ENCODE peak calls at places on chromosomes 4 and X, in four cellular contexts. R is uterus, F is body of pancreas, I is brain microvascular endothelial cell. K is an unnamed sample. For H3K36me3, the result is how much of the 10 kb centered on the place peaks cover.

GRCh38 chr4:95572304-95572991 is 23.7 kb upstream of the UNC5C start:
- DNase-seq in R (no peak), F (peak), I (peak), K (peak)

GRCh38 chrX:78979789-78980464 is 34.7 kb downstream of the P2RY10 start:
- DNase-seq in R (no peak), F (no peak), I (peak), K (peak)

GRCh38 chr4:159296061-159296460 is 193.2 kb downstream of the RAPGEF2 start:
- DNase-seq in R (no peak), F (no peak), I (no peak), K (peak)

GRCh38 chr4:38663801-38664703 is at the start of gene KLF3:
- DNase-seq in R (peak), F (peak), I (peak), K (peak)

GRCh38 chr4:140298001-140298400 is 75.4 kb upstream of the SCOC start:
- DNase-seq in R (no peak), F (no peak), I (no peak), K (no peak)

GRCh38 chr4:38310446-38311043 is 350.3 kb downstream of the PTTG2 start:
- DNase-seq in R (no peak), F (no peak), I (no peak), K (no peak)

GRCh38 chrX:13688384-13688771 is 550 bp upstream of the RAB9A start:
- DNase-seq in R (no peak), F (no peak), I (no peak), K (peak)

GRCh38 chrX:105483011-105483410 is 262.5 kb upstream of the TEX13A start:
- DNase-seq in R (no peak), F (no peak), I (peak), K (peak)

GRCh38 chr4:13656569-13656988 is 29.1 kb upstream of the BOD1L1 start:
- DNase-seq in R (peak), F (peak), I (peak), K (peak)

GRCh38 chrX:22220941-22221340 is 51.8 kb upstream of the CBLL2 start:
- DNase-seq in R (no peak), F (no peak), I (peak), K (peak)

GRCh38 chrX:64642482-64642881 is 247.2 kb upstream of the MTMR8 start:
- DNase-seq in R (no peak), F (no peak), I (no peak), K (no peak)

GRCh38 chr4:118180776-118181175 is 146.5 kb downstream of the NDST3 start:
- DNase-seq in R (no peak), F (no peak), I (no peak), K (peak)

GRCh38 chrX:47651043-47651905 is 911 bp upstream of the ELK1 start:
- DNase-seq in R (no peak), F (no peak), I (no peak), K (no peak)

GRCh38 chrX:38968817-38969216 is 167.6 kb downstream of the MID1IP1 start:
- DNase-seq in R (no peak), F (no peak), I (no peak), K (no peak)

GRCh38 chrX:100407147-100407783 is 2.8 kb downstream of the PCDH19 start:
- DNase-seq in R (no peak), F (no peak), I (no peak), K (no peak)

GRCh38 chr4:183186803-183187202 is 87.7 kb downstream of the WWC2 start:
- DNase-seq in R (no peak), F (no peak), I (no peak), K (no peak)

GRCh38 chr4:173448919-173449641 is 50.2 kb upstream of the SCRG1 start:
- DNase-seq in R (no peak), F (no peak), I (no peak), K (no peak)

GRCh38 chrX:12672362-12673106 is 118.7 kb upstream of the PRPS2 start:
- DNase-seq in R (no peak), F (no peak), I (no peak), K (peak)

GRCh38 chr4:158259955-158260575 is 49.8 kb downstream of the TMEM144 start:
- DNase-seq in R (no peak), F (no peak), I (no peak), K (peak)

GRCh38 chrX:150643271-150643670 is 49.9 kb upstream of the MTMR1 start:
- DNase-seq in R (no peak), F (no peak), I (no peak), K (peak)

GRCh38 chrX:66028936-66029335 is 10.9 kb downstream of the VSIG4 start:
- DNase-seq in R (no peak), F (no peak), I (no peak), K (no peak)

GRCh38 chrX:110561036-110561435 is 202.4 kb downstream of the RTL9 start:
- DNase-seq in R (no peak), F (no peak), I (no peak), K (no peak)

GRCh38 chrX:31287861-31288260 is 216.0 kb upstream of the FTHL17 start:
- DNase-seq in R (no peak), F (no peak), I (no peak), K (no peak)

GRCh38 chr4:168886361-168886760 is 123.7 kb downstream of the CBR4 start:
- DNase-seq in R (no peak), F (no peak), I (peak), K (peak)

GRCh38 chr4:106062452-106062875 is 167.2 kb downstream of the NPNT start:
- DNase-seq in R (no peak), F (no peak), I (peak), K (peak)

GRCh38 chr4:30380404-30380998 is 339.7 kb upstream of the PCDH7 start:
- DNase-seq in R (no peak), F (peak), I (peak), K (peak)

GRCh38 chr4:60884545-60884944 is 315.6 kb upstream of the ADGRL3 start:
- DNase-seq in R (no peak), F (no peak), I (peak), K (no peak)

GRCh38 chrX:48956728-48957414 is 536 bp downstream of the OTUD5 start:
- DNase-seq in R (peak), F (no peak), I (no peak), K (no peak)

GRCh38 chr4:139715721-139716391 is 50.2 kb downstream of the MGST2 start:
- DNase-seq in R (no peak), F (no peak), I (peak), K (peak)

GRCh38 chr4:146342600-146343192 is 128.4 kb downstream of the REELD1 start:
- DNase-seq in R (no peak), F (peak), I (peak), K (peak)

GRCh38 chr4:57102050-57102564 is 8.1 kb downstream of the IGFBP7 start:
- DNase-seq in R (peak), F (peak), I (peak), K (peak)

GRCh38 chr4:177008071-177008835 is 215.5 kb upstream of the VEGFC start:
- DNase-seq in R (no peak), F (no peak), I (peak), K (peak)

GRCh38 chrX:79728421-79728820 is 286.1 kb upstream of the TBX22 start:
- DNase-seq in R (no peak), F (no peak), I (no peak), K (no peak)

GRCh38 chrX:129798888-129799287 is 19.1 kb downstream of the SASH3 start:
- DNase-seq in R (no peak), F (no peak), I (no peak), K (peak)

GRCh38 chrX:47218920-47219815 is 687 bp downstream of the CDK16 start:
- DNase-seq in R (peak), F (peak), I (no peak), K (no peak)

GRCh38 chr4:147096667-147097604 is 151.3 kb upstream of the TTC29 start:
- DNase-seq in R (no peak), F (no peak), I (no peak), K (peak)

GRCh38 chrX:9535101-9535500 is 70.2 kb downstream of the TBL1X start:
- DNase-seq in R (no peak), F (no peak), I (no peak), K (no peak)

GRCh38 chrX:123425904-123426303 is 241.8 kb downstream of the GRIA3 start:
- DNase-seq in R (peak), F (no peak), I (no peak), K (peak)

GRCh38 chr4:177006331-177006730 is 213.6 kb upstream of the VEGFC start:
- DNase-seq in R (no peak), F (no peak), I (no peak), K (no peak)

GRCh38 chr4:126354784-126355183 is 1040.0 kb downstream of the FAT4 start:
- DNase-seq in R (no peak), F (no peak), I (no peak), K (peak)
- H3K36me3 ChIP-seq in R (under half), F (under half), I (under half), K (under half)

DNA sequence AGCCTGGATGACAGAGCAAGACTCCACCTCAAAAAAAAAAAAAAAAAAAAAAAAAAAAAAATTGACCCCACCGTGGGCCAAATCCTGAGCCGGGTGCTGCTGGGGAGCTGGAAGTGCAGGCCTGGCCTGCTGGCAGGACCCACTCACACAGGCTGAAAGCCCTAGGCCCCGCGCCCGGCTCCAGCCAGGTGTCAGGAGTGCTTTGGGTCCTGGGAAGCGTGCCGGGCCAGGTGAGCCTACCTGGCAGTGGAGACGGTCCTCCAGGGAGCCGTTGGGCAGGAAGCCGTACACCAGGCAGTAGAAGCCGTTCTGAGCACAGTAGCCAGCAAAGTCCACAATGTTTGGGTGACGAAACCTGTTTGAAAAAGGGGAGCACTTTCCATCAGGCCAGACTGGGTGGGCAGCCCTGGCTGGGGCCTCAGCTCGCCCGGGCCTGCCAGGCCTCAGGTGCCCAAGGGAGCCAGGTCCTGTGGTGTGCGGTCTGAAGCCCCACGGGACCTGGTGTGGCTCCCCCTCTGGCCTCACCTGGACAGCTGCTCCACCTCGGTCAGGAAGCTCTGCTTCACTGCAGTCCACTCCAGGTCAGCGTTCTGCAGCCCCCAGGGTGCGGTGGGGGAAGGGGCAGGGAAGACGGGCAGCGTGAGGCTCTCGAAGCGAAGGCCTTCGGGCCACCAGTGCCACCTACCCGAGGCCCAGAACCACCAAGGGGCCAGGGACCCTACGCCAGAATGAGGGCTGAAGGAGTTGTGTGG is 1.8 kb downstream of the IRAK1 start:
- DNase-seq in R (no peak), F (no peak), I (no peak), K (no peak)
- H3K4me3 ChIP-seq in R (no peak), F (no peak), I (peak), K (no peak)

GRCh38 chr4:91631335-91631734 is 672.4 kb upstream of the GRID2 start:
- DNase-seq in R (no peak), F (no peak), I (no peak), K (no peak)
- TF ChIP-seq CTCF in R (no peak), F (no peak), I (no peak), K (no peak)

DNA sequence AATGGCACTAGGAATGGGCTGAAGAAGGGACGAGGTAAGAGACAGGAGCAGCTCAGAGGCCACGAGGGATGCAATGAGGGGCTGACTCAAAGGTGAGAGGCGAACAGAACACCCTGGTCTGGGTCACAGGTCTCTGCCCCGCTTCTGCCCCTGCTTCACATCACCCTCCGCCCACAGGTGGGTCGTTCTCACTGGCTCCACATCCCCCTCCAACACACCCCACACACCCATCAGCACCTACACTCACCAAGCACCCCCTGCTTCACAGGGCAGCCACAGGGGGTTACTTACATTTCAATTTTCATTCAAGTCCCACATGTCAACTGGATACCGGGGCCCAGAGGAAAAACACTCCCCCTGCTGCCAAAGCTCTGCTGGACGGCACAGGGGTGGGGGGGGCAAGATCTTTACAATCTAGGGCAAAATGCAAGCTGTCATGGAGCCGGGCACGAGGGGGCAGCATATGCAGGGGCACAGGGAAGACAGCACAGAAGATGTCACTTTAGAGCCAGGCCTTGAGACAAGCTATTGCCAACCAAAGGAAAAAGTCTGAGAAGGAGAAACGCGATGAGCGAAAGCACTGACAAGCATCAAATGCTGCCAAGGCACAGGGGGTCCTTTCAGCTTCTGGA is 94.1 kb downstream of the AFAP1 start:
- DNase-seq in R (no peak), F (no peak), I (no peak), K (no peak)
- H3K36me3 ChIP-seq in R (under half), F (under half), I (under half), K (under half)

DNA sequence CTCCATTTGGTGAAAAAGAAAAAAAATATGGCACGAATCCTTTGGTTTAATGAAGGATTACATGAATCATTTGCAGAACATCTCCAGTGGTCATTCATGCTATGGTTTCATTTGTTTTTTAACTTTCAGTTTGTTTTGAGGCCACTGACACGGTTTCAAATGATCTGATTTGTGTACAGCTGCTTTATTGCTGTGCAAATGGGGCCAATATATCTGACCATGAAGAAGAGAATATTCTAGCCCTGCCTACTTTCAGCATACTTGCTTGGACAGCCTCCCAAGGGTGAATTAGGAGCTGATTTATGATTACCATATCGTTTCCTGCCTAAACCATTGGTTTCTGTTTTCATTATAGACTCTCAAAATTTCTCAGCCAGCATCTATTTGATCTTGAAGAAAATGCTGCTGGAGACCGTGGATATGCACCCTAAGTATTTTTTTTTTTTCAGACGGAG is 30.7 kb downstream of the SPARCL1 start:
- DNase-seq in R (no peak), F (no peak), I (no peak), K (no peak)
- H3K4me3 ChIP-seq in R (peak), F (no peak), I (no peak), K (no peak)

GRCh38 chr4:16092682-16093319 is 9.0 kb upstream of the PROM1 start:
- DNase-seq in R (no peak), F (no peak), I (no peak), K (no peak)
- TF ChIP-seq CTCF in R (no peak), F (no peak), I (no peak), K (no peak)

GRCh38 chr4:3523628-3524221 is 8.5 kb downstream of the LRPAP1 start:
- DNase-seq in R (no peak), F (no peak), I (no peak), K (no peak)
- H3K36me3 ChIP-seq in R (under half), F (under half), I (under half), K (half or more)